ENCODE peak calls at places on chromosomes 6 and 20, in eight cellular contexts. Y is esophagus muscularis mucosa, C is mammary epithelial cell, D is hepatocyte, Q is HCT116, B is dorsolateral prefrontal cortex, P is psoas muscle, E is colonic mucosa. R is an unnamed sample. For H3K27me3, the result is how much of the 10 kb centered on the place peaks cover.

GRCh38 chr6:46704562-46704961 is 16.9 kb downstream of the TDRD6 start:
- DNase-seq in Y (no peak), C (peak), D (no peak), Q (peak), B (no peak), P (no peak), E (no peak), R (peak)

GRCh38 chr6:27297857-27298730 is 14.0 kb downstream of the POM121L2 start:
- DNase-seq in Y (no peak), C (peak), D (peak), Q (peak), B (no peak), P (no peak), E (no peak), R (peak)

GRCh38 chr6:44074383-44075136 is 52.7 kb downstream of the MRPL14 start:
- DNase-seq in Y (peak), C (peak), D (peak), Q (no peak), B (peak), P (peak), E (peak), R (peak)

GRCh38 chr6:32868257-32868788 is 14.3 kb downstream of the PSMB9 start:
- DNase-seq in Y (peak), C (peak), D (peak), Q (peak), B (peak), P (peak), E (peak), R (peak)

GRCh38 chr20:10982692-10983091 is 308.9 kb upstream of the JAG1 start:
- DNase-seq in Y (no peak), C (peak), D (peak), Q (no peak), B (no peak), P (peak), E (peak), R (peak)

GRCh38 chr20:37453836-37454235 is 67.2 kb upstream of the NNAT start:
- DNase-seq in Y (no peak), C (no peak), D (no peak), Q (no peak), B (peak), P (no peak), E (no peak), R (no peak)

GRCh38 chr20:43507150-43508080 is at the start of gene L3MBTL1:
- DNase-seq in Y (no peak), C (peak), D (peak), Q (peak), B (peak), P (peak), E (peak), R (no peak)

GRCh38 chr6:136647363-136647763 is 97.1 kb upstream of the MAP7 start:
- DNase-seq in Y (no peak), C (no peak), D (peak), Q (no peak), B (no peak), P (no peak), E (no peak), R (peak)

GRCh38 chr6:38264605-38265004 is 375.1 kb downstream of the BTBD9 start:
- DNase-seq in Y (no peak), C (no peak), D (peak), Q (no peak), B (no peak), P (no peak), E (no peak), R (peak)

GRCh38 chr6:144150673-144151009 is 324 bp downstream of the STX11 start:
- DNase-seq in Y (no peak), C (peak), D (peak), Q (peak), B (no peak), P (peak), E (no peak), R (peak)

GRCh38 chr20:55390791-55391190 is 614.5 kb downstream of the CBLN4 start:
- DNase-seq in Y (no peak), C (no peak), D (no peak), Q (no peak), B (no peak), P (no peak), E (no peak), R (no peak)

GRCh38 chr20:57156050-57156770 is 110.2 kb downstream of the BMP7 start:
- DNase-seq in Y (no peak), C (no peak), D (no peak), Q (no peak), B (no peak), P (no peak), E (no peak), R (no peak)

GRCh38 chr20:6008254-6008653 is 45.6 kb downstream of the LRRN4 start:
- DNase-seq in Y (no peak), C (peak), D (peak), Q (no peak), B (peak), P (peak), E (peak), R (peak)

GRCh38 chr6:132054525-132054924 is 103.4 kb upstream of the CCN2 start:
- DNase-seq in Y (no peak), C (peak), D (no peak), Q (peak), B (no peak), P (no peak), E (no peak), R (peak)

GRCh38 chr6:97919631-97920030 is 636.6 kb upstream of the MMS22L start:
- DNase-seq in Y (no peak), C (no peak), D (no peak), Q (no peak), B (no peak), P (no peak), E (no peak), R (no peak)

GRCh38 chr6:163324326-163324927 is 90.1 kb upstream of the QKI start:
- DNase-seq in Y (no peak), C (no peak), D (no peak), Q (no peak), B (no peak), P (no peak), E (no peak), R (no peak)

GRCh38 chr6:38836585-38836984 is 121.5 kb downstream of the DNAH8 start:
- DNase-seq in Y (no peak), C (no peak), D (no peak), Q (no peak), B (no peak), P (no peak), E (no peak), R (no peak)

GRCh38 chr6:6003334-6004146 is 3.2 kb downstream of the NRN1 start:
- DNase-seq in Y (peak), C (peak), D (no peak), Q (no peak), B (peak), P (no peak), E (no peak), R (peak)

GRCh38 chr6:112008482-112008881 is 45.4 kb upstream of the CCN6 start:
- DNase-seq in Y (no peak), C (no peak), D (no peak), Q (no peak), B (no peak), P (no peak), E (no peak), R (no peak)

GRCh38 chr6:63744810-63745209 is 109.2 kb downstream of the PHF3 start:
- DNase-seq in Y (no peak), C (no peak), D (no peak), Q (no peak), B (no peak), P (no peak), E (no peak), R (no peak)

GRCh38 chr6:46170357-46171289 is at the start of gene ENPP5:
- DNase-seq in Y (no peak), C (peak), D (peak), Q (peak), B (peak), P (peak), E (peak), R (no peak)

GRCh38 chr6:163536770-163537169 is 122.3 kb downstream of the QKI start:
- DNase-seq in Y (no peak), C (peak), D (no peak), Q (no peak), B (no peak), P (no peak), E (no peak), R (peak)

GRCh38 chr6:44028767-44029166 is 98.5 kb downstream of the MRPL14 start:
- DNase-seq in Y (no peak), C (peak), D (no peak), Q (no peak), B (no peak), P (no peak), E (no peak), R (no peak)

GRCh38 chr20:36303020-36303595 is 3.0 kb upstream of the DLGAP4 start:
- DNase-seq in Y (no peak), C (no peak), D (no peak), Q (no peak), B (no peak), P (no peak), E (no peak), R (no peak)
- H3K27me3 ChIP-seq in Y (half or more), C (under half), D (half or more), Q (under half), B (under half), P (under half), E (under half), R (half or more)

DNA sequence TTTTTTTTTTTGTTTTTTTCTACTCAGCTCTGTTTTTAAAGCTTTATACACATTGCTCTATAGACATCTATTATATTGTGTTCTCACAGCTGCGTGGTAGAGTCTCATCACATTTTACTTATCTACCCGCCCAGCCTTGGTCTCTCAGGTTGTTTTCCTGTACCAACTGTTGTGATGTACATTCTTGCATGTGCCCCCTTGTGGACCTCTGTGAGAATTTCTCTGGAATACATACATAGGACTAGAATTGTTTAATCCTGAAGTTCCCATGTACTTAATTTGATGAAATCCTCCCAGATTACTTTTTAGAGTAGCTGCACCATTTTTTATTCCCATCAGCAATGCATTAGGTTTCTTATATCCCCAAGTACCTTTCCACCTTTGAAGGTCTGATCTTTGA is 40.4 kb upstream of the TINAG start:
- DNase-seq in Y (no peak), C (peak), D (peak), Q (peak), B (no peak), P (no peak), E (peak), R (peak)
- TF ChIP-seq CTCF in Y (peak), C (peak), D (peak), Q (peak), B (peak), P (no peak), E (peak), R (peak)

GRCh38 chr20:63013207-63013606 is 6.4 kb upstream of the BHLHE23 start:
- DNase-seq in Y (no peak), C (no peak), D (no peak), Q (no peak), B (no peak), P (no peak), E (no peak), R (no peak)

GRCh38 chr20:63014287-63014686 is 7.5 kb upstream of the BHLHE23 start:
- DNase-seq in Y (no peak), C (no peak), D (no peak), Q (no peak), B (no peak), P (no peak), E (no peak), R (no peak)

GRCh38 chr20:63009044-63009961 is 2.5 kb upstream of the BHLHE23 start:
- DNase-seq in Y (no peak), C (peak), D (peak), Q (peak), B (peak), P (peak), E (peak), R (peak)

GRCh38 chr20:63009988-63010769 is 3.4 kb upstream of the BHLHE23 start:
- DNase-seq in Y (no peak), C (no peak), D (no peak), Q (no peak), B (no peak), P (no peak), E (peak), R (no peak)

GRCh38 chr20:63011798-63012197 is 5.0 kb upstream of the BHLHE23 start:
- DNase-seq in Y (no peak), C (no peak), D (no peak), Q (no peak), B (no peak), P (no peak), E (no peak), R (no peak)
- H3K27ac ChIP-seq in Y (no peak), C (no peak), D (no peak), Q (no peak), B (no peak), P (no peak), E (no peak), R (no peak)

GRCh38 chr6:166162599-166163342 is 4.9 kb downstream of the TBXT start:
- DNase-seq in Y (no peak), C (no peak), D (no peak), Q (no peak), B (no peak), P (no peak), E (no peak), R (no peak)
- H3K27me3 ChIP-seq in Y (half or more), C (under half), D (half or more), Q (under half), B (half or more), P (under half), E (under half), R (under half)

GRCh38 chr6:41071923-41072835 is at the start of gene OARD1:
- DNase-seq in Y (peak), C (peak), D (peak), Q (peak), B (peak), P (peak), E (peak), R (peak)

GRCh38 chr6:41072836-41073202 is at the start of gene NFYA:
- DNase-seq in Y (no peak), C (no peak), D (no peak), Q (no peak), B (no peak), P (peak), E (no peak), R (no peak)

GRCh38 chr6:41073203-41073967 is 611 bp downstream of the NFYA start:
- DNase-seq in Y (peak), C (peak), D (peak), Q (peak), B (peak), P (peak), E (peak), R (peak)

GRCh38 chr6:41073968-41074691 is 1.4 kb downstream of the NFYA start:
- DNase-seq in Y (no peak), C (no peak), D (peak), Q (no peak), B (no peak), P (no peak), E (no peak), R (peak)

GRCh38 chr6:41071501-41071922 is 644 bp downstream of the OARD1 start:
- DNase-seq in Y (no peak), C (no peak), D (no peak), Q (no peak), B (no peak), P (no peak), E (no peak), R (peak)
- TF ChIP-seq CTCF in Y (no peak), C (peak), D (no peak), Q (no peak), B (no peak), P (no peak), E (no peak), R (peak)

GRCh38 chr6:85402922-85403321 is 47.0 kb upstream of the NT5E start:
- DNase-seq in Y (no peak), C (peak), D (no peak), Q (no peak), B (no peak), P (no peak), E (no peak), R (no peak)
- H3K27ac ChIP-seq in Y (no peak), C (peak), D (peak), Q (no peak), B (no peak), P (no peak), E (peak), R (peak)

GRCh38 chr20:61654726-61655125 is 402.7 kb downstream of the CDH4 start:
- DNase-seq in Y (no peak), C (no peak), D (no peak), Q (no peak), B (no peak), P (no peak), E (no peak), R (no peak)

GRCh38 chr20:61657719-61658377 is 405.8 kb downstream of the CDH4 start:
- DNase-seq in Y (no peak), C (no peak), D (no peak), Q (no peak), B (no peak), P (no peak), E (no peak), R (no peak)

GRCh38 chr20:61655591-61655990 is 403.5 kb downstream of the CDH4 start:
- DNase-seq in Y (no peak), C (no peak), D (no peak), Q (no peak), B (no peak), P (no peak), E (no peak), R (no peak)

GRCh38 chr20:61658563-61658962 is 406.5 kb downstream of the CDH4 start:
- DNase-seq in Y (no peak), C (no peak), D (no peak), Q (no peak), B (no peak), P (no peak), E (no peak), R (no peak)

GRCh38 chr20:61656198-61656597 is 404.1 kb downstream of the CDH4 start:
- DNase-seq in Y (no peak), C (no peak), D (no peak), Q (no peak), B (no peak), P (no peak), E (no peak), R (no peak)
- H3K27me3 ChIP-seq in Y (under half), C (under half), D (under half), Q (under half), B (under half), P (under half), E (under half), R (under half)